ENCODE peak calls at places on chromosomes 5 and 9, in ten cellular contexts. I is A549, W is MV-4-11, L is dermis blood vessel endothelial cell, P is islet precursor cell, G is GM04504, O is fibroblast of the aortic adventitia, S is HEK293T, J is GM23248, K is NCI-H446 treated with DMSO at 0.1 percent for 48 hours. F is an unnamed sample.

GRCh38 chr9:85064811-85065371 is 395.4 kb downstream of the NTRK2 start:
- DNase-seq in I (no peak), W (no peak), L (no peak), P (peak), G (no peak), O (no peak), S (no peak), J (no peak), K (no peak), F (no peak)

GRCh38 chr9:1046639-1047604 is 3.2 kb upstream of the DMRT2 start:
- DNase-seq in I (no peak), W (no peak), L (no peak), P (no peak), G (no peak), O (no peak), S (no peak), J (no peak), K (no peak), F (no peak)

GRCh38 chr9:133725886-133726285 is 12.3 kb downstream of the SARDH start:
- DNase-seq in I (no peak), W (no peak), L (no peak), P (no peak), G (no peak), O (no peak), S (no peak), J (no peak), K (no peak), F (no peak)

GRCh38 chr5:32388429-32389111 is 56.0 kb downstream of the ZFR start:
- DNase-seq in I (no peak), W (peak), L (peak), P (no peak), G (peak), O (peak), S (no peak), J (peak), K (no peak), F (no peak)

GRCh38 chr5:67493676-67494075 is 297.1 kb upstream of the CD180 start:
- DNase-seq in I (no peak), W (peak), L (peak), P (peak), G (no peak), O (peak), S (peak), J (peak), K (peak), F (no peak)

GRCh38 chr5:175107028-175107588 is 336.9 kb downstream of the DRD1 start:
- DNase-seq in I (no peak), W (no peak), L (no peak), P (no peak), G (no peak), O (no peak), S (no peak), J (no peak), K (no peak), F (no peak)

GRCh38 chr5:81750308-81751008 is 439 bp downstream of the SSBP2 start:
- DNase-seq in I (peak), W (no peak), L (peak), P (no peak), G (no peak), O (no peak), S (peak), J (peak), K (no peak), F (no peak)

GRCh38 chr5:179230061-179230461 is 115.2 kb downstream of the ADAMTS2 start:
- DNase-seq in I (no peak), W (no peak), L (no peak), P (peak), G (no peak), O (no peak), S (no peak), J (no peak), K (no peak), F (no peak)

GRCh38 chr9:132204883-132205282 is 43.0 kb downstream of the NTNG2 start:
- DNase-seq in I (no peak), W (no peak), L (no peak), P (no peak), G (no peak), O (no peak), S (no peak), J (no peak), K (no peak), F (no peak)

GRCh38 chr9:101691657-101692056 is 46.8 kb downstream of the GRIN3A start:
- DNase-seq in I (no peak), W (peak), L (no peak), P (no peak), G (no peak), O (no peak), S (no peak), J (no peak), K (no peak), F (no peak)

GRCh38 chr5:151757233-151758140 is 944 bp downstream of the ATOX1 start:
- DNase-seq in I (no peak), W (no peak), L (peak), P (peak), G (no peak), O (no peak), S (no peak), J (peak), K (no peak), F (no peak)

GRCh38 chr5:74655206-74655605 is 14.7 kb upstream of the ENC1 start:
- DNase-seq in I (no peak), W (no peak), L (no peak), P (no peak), G (no peak), O (no peak), S (no peak), J (no peak), K (no peak), F (no peak)

GRCh38 chr9:89635816-89636215 is 31.0 kb downstream of the GADD45G start:
- DNase-seq in I (no peak), W (no peak), L (no peak), P (peak), G (no peak), O (peak), S (no peak), J (no peak), K (peak), F (no peak)

GRCh38 chr9:5838884-5839571 is 6.1 kb upstream of the ERMP1 start:
- DNase-seq in I (peak), W (no peak), L (peak), P (peak), G (no peak), O (peak), S (no peak), J (peak), K (no peak), F (no peak)

GRCh38 chr5:143635146-143635752 is 176.7 kb upstream of the HMHB1 start:
- DNase-seq in I (peak), W (no peak), L (no peak), P (no peak), G (no peak), O (peak), S (no peak), J (peak), K (no peak), F (no peak)

GRCh38 chr9:89002987-89003386 is 11.7 kb downstream of the S1PR3 start:
- DNase-seq in I (no peak), W (no peak), L (no peak), P (no peak), G (no peak), O (no peak), S (no peak), J (no peak), K (no peak), F (peak)

GRCh38 chr5:11903121-11903613 is 1.1 kb downstream of the CTNND2 start:
- DNase-seq in I (no peak), W (no peak), L (no peak), P (no peak), G (no peak), O (no peak), S (no peak), J (no peak), K (peak), F (no peak)

GRCh38 chr9:76297721-76298239 is 96.4 kb downstream of the RFK start:
- DNase-seq in I (no peak), W (peak), L (peak), P (peak), G (peak), O (peak), S (no peak), J (peak), K (no peak), F (no peak)

GRCh38 chr5:158569534-158569933 is 530.2 kb downstream of the EBF1 start:
- DNase-seq in I (no peak), W (no peak), L (no peak), P (no peak), G (no peak), O (no peak), S (no peak), J (no peak), K (no peak), F (no peak)

GRCh38 chr9:98563212-98563907 is 145.4 kb downstream of the GABBR2 start:
- DNase-seq in I (no peak), W (peak), L (no peak), P (no peak), G (no peak), O (no peak), S (no peak), J (no peak), K (no peak), F (peak)

GRCh38 chr5:4661326-4661725 is 478.8 kb upstream of the ADAMTS16 start:
- DNase-seq in I (no peak), W (no peak), L (no peak), P (no peak), G (no peak), O (no peak), S (no peak), J (no peak), K (no peak), F (no peak)

GRCh38 chr5:73764586-73764985 is 138.6 kb downstream of the ARHGEF28 start:
- DNase-seq in I (peak), W (no peak), L (peak), P (no peak), G (no peak), O (no peak), S (no peak), J (peak), K (no peak), F (no peak)

GRCh38 chr5:112084149-112084548 is 327.2 kb upstream of the NREP start:
- DNase-seq in I (no peak), W (no peak), L (no peak), P (no peak), G (no peak), O (peak), S (no peak), J (no peak), K (no peak), F (no peak)

F was measured in vagina.